ENCODE peak calls at places on chromosomes 13 and 19, in six cellular contexts. One of them, this sample, is unnamed.
A peak's percentile ranks its signal among the peaks of the same experiment; 100 is the strongest.

GRCh38 chr19:30402790-30403189 is 30.6 kb downstream of the ZNF536 start:
- DNase-seq in IMR-90: no peak
- DNase-seq in tibial nerve: no peak
- DNase-seq in GM23248: no peak
- DNase-seq in colonic mucosa: no peak
- DNase-seq in K562: no peak
- DNase-seq in this sample: no peak

GRCh38 chr13:45209229-45209628 is 8.4 kb upstream of the KCTD4 start:
- DNase-seq in IMR-90: peak; percentile 62
- DNase-seq in GM23248: peak; percentile 40
- DNase-seq in colonic mucosa: no peak
- DNase-seq in tibial nerve: no peak
- DNase-seq in K562: no peak
- DNase-seq in this sample: no peak

GRCh38 chr13:33229446-33230177 is 55.9 kb downstream of the STARD13 start:
- DNase-seq in K562: no peak
- DNase-seq in colonic mucosa: no peak
- DNase-seq in IMR-90: no peak
- DNase-seq in tibial nerve: peak; percentile 30
- DNase-seq in GM23248: no peak
- DNase-seq in this sample: no peak

GRCh38 chr13:20525144-20525600 is 485 bp downstream of the CRYL1 start:
- DNase-seq in K562: no peak
- DNase-seq in IMR-90: no peak
- DNase-seq in colonic mucosa: peak; percentile 61
- DNase-seq in tibial nerve: peak; percentile 25
- DNase-seq in GM23248: peak; percentile 44
- DNase-seq in this sample: no peak

GRCh38 chr19:275000-275399 is 16.2 kb downstream of the PLPP2 start:
- DNase-seq in tibial nerve: no peak
- DNase-seq in colonic mucosa: no peak
- DNase-seq in IMR-90: no peak
- DNase-seq in K562: no peak
- DNase-seq in GM23248: no peak
- DNase-seq in this sample: no peak

GRCh38 chr13:42002066-42002465 is 41.2 kb upstream of the VWA8 start:
- DNase-seq in colonic mucosa: no peak
- DNase-seq in IMR-90: no peak
- DNase-seq in K562: no peak
- DNase-seq in GM23248: no peak
- DNase-seq in tibial nerve: no peak
- DNase-seq in this sample: no peak

GRCh38 chr19:33297401-33298145 is 4.8 kb downstream of the CEBPA start:
- DNase-seq in IMR-90: no peak
- DNase-seq in tibial nerve: no peak
- DNase-seq in K562: no peak
- DNase-seq in GM23248: no peak
- DNase-seq in colonic mucosa: no peak
- DNase-seq in this sample: peak; percentile 37

GRCh38 chr19:13882419-13882795 is 5.5 kb downstream of the NANOS3 start:
- DNase-seq in colonic mucosa: no peak
- DNase-seq in IMR-90: no peak
- DNase-seq in tibial nerve: no peak
- DNase-seq in K562: no peak
- DNase-seq in GM23248: no peak
- DNase-seq in this sample: no peak

GRCh38 chr13:44311011-44311481 is 62.6 kb upstream of the SERP2 start:
- DNase-seq in tibial nerve: no peak
- DNase-seq in GM23248: peak; percentile 13
- DNase-seq in colonic mucosa: no peak
- DNase-seq in IMR-90: peak; percentile 52
- DNase-seq in K562: no peak
- DNase-seq in this sample: no peak

GRCh38 chr19:5916201-5916708 is 2.2 kb downstream of the CAPS start:
- DNase-seq in tibial nerve: no peak
- DNase-seq in IMR-90: no peak
- DNase-seq in K562: no peak
- DNase-seq in GM23248: no peak
- DNase-seq in colonic mucosa: no peak
- DNase-seq in this sample: no peak

GRCh38 chr19:5913739-5914357 is at the start of gene CAPS:
- DNase-seq in GM23248: peak; percentile 88
- DNase-seq in K562: no peak
- DNase-seq in tibial nerve: no peak
- DNase-seq in colonic mucosa: peak; percentile 76
- DNase-seq in IMR-90: peak; percentile 23
- DNase-seq in this sample: peak; percentile 94

GRCh38 chr19:5915782-5916165 is 1.7 kb downstream of the CAPS start:
- DNase-seq in tibial nerve: no peak
- DNase-seq in GM23248: no peak
- DNase-seq in colonic mucosa: no peak
- DNase-seq in IMR-90: no peak
- DNase-seq in K562: no peak
- DNase-seq in this sample: no peak

GRCh38 chr19:5914946-5915781 is 1.1 kb downstream of the CAPS start:
- DNase-seq in K562: no peak
- DNase-seq in tibial nerve: no peak
- DNase-seq in colonic mucosa: peak; percentile 63
- DNase-seq in GM23248: no peak
- DNase-seq in IMR-90: no peak
- DNase-seq in this sample: peak; percentile 90

GRCh38 chr19:5914358-5914774 is 312 bp downstream of the CAPS start:
- DNase-seq in GM23248: no peak
- DNase-seq in IMR-90: no peak
- DNase-seq in K562: no peak
- DNase-seq in tibial nerve: no peak
- DNase-seq in colonic mucosa: no peak
- DNase-seq in this sample: peak; percentile 80
- H3K27ac ChIP-seq in GM23248: peak overlapping the region; percentile 40
- H3K27ac ChIP-seq in IMR-90: no peak overlapping the region
- H3K27ac ChIP-seq in K562: no peak overlapping the region
- H3K27ac ChIP-seq in tibial nerve: peak overlapping the region; percentile 88
- H3K27ac ChIP-seq in colonic mucosa: no peak overlapping the region
- H3K27ac ChIP-seq in this sample: peak overlapping the region; percentile 63

DNA sequence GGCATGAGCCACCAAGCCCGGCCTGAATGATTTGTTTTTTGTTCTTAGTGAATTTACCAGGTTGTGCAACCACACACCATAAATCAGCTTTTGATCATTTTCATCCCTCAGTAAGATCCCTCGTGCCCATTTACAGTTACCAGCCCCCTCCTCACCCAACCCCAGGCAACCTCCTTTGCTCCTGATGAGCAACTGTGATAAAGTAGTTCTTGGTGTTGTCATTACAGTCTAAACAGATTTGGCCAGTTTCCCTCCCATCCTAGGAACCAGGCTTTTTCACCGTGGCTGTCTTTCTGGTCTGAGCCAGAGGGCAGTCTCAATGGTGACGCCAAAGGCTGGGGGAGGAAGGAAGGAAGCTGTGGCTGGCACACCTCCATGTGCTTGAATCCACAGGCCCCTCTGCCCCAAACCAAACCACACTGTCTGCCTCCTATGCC is 61.2 kb upstream of the WDFY2 start:
- DNase-seq in IMR-90: peak; percentile 69
- DNase-seq in colonic mucosa: no peak
- DNase-seq in GM23248: peak; percentile 90
- DNase-seq in K562: no peak
- DNase-seq in tibial nerve: no peak
- DNase-seq in this sample: no peak
- H3K27ac ChIP-seq in IMR-90: peak overlapping the region; percentile 70
- H3K27ac ChIP-seq in colonic mucosa: no peak overlapping the region
- H3K27ac ChIP-seq in GM23248: peak overlapping the region; percentile 95
- H3K27ac ChIP-seq in K562: no peak overlapping the region
- H3K27ac ChIP-seq in tibial nerve: no peak overlapping the region
- H3K27ac ChIP-seq in this sample: no peak overlapping the region

DNA sequence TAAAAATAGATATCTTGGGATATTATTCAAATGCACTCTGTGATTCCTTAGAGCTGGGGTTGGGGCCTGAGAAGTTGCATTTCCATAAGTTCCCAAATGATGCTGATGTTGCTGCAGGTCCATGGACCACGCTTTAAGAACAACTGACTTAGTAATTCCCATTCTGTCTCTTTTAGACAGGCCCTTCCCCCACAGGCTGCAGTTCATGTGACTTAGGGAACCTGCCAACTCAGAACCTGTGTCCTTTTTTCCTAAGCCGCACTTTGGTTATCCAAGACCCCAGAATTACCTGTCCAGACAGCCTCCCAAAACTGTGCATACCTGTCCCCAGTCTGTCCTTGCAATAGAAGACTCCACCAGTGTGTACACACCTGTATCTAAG is 1.7 kb upstream of the ITGBL1 start:
- DNase-seq in tibial nerve: no peak
- DNase-seq in colonic mucosa: no peak
- DNase-seq in GM23248: no peak
- DNase-seq in IMR-90: no peak
- DNase-seq in K562: no peak
- DNase-seq in this sample: no peak
- H3K27ac ChIP-seq in tibial nerve: peak overlapping the region; percentile 21
- H3K27ac ChIP-seq in colonic mucosa: no peak overlapping the region
- H3K27ac ChIP-seq in GM23248: peak overlapping the region; percentile 51
- H3K27ac ChIP-seq in IMR-90: peak overlapping the region; percentile 87
- H3K27ac ChIP-seq in K562: no peak overlapping the region
- H3K27ac ChIP-seq in this sample: no peak overlapping the region

GRCh38 chr19:45953676-45954075 is 20.0 kb downstream of the NOVA2 start:
- DNase-seq in GM23248: no peak
- DNase-seq in K562: no peak
- DNase-seq in IMR-90: no peak
- DNase-seq in tibial nerve: no peak
- DNase-seq in colonic mucosa: no peak
- DNase-seq in this sample: no peak
- H3K27ac ChIP-seq in GM23248: no peak overlapping the region
- H3K27ac ChIP-seq in K562: no peak overlapping the region
- H3K27ac ChIP-seq in IMR-90: no peak overlapping the region
- H3K27ac ChIP-seq in tibial nerve: no peak overlapping the region
- H3K27ac ChIP-seq in colonic mucosa: no peak overlapping the region
- H3K27ac ChIP-seq in this sample: peak overlapping the region; percentile 28

This sample was measured in kidney.